ENCODE peak calls at places on chromosomes 5 and 9, in nine cellular contexts. E, K, U, O, R, D, X, H and W are unnamed samples.

GRCh38 chr5:53965459-53965858 is 344.9 kb downstream of the ARL15 start:
- DNase-seq in H (no peak), E (no peak), D (no peak), R (no peak), K (no peak), X (no peak), O (no peak), U (no peak), W (no peak)

GRCh38 chr5:136506131-136506530 is 140.8 kb upstream of the TRPC7 start:
- DNase-seq in D (no peak), U (no peak), O (peak), X (no peak), K (no peak), H (no peak), E (no peak), R (no peak), W (no peak)

GRCh38 chr5:56638061-56638621 is 177.2 kb upstream of the MAP3K1 start:
- DNase-seq in O (no peak), R (no peak), U (no peak), D (no peak), H (no peak), E (no peak), X (no peak), K (no peak), W (no peak)

GRCh38 chr5:74042559-74043357 is 416.8 kb downstream of the ARHGEF28 start:
- DNase-seq in H (no peak), E (peak), D (no peak), X (peak), K (peak), R (no peak), O (peak), U (no peak), W (no peak)

GRCh38 chr5:77086611-77087483 is at the start of gene ZBED3:
- DNase-seq in H (peak), R (peak), X (peak), D (peak), E (peak), O (peak), U (peak), K (peak), W (no peak)

GRCh38 chr9:86287013-86287412 is 4.7 kb upstream of the ISCA1 start:
- DNase-seq in K (no peak), R (no peak), X (peak), H (no peak), U (no peak), E (peak), D (peak), O (peak), W (peak)

GRCh38 chr9:136045595-136046554 is 49.2 kb downstream of the NACC2 start:
- DNase-seq in H (no peak), X (no peak), D (no peak), E (no peak), O (no peak), K (no peak), U (peak), R (no peak), W (no peak)

GRCh38 chr9:34651876-34652602 is at the start of gene IL11RA:
- DNase-seq in D (no peak), O (peak), H (peak), U (peak), X (peak), K (peak), E (peak), R (peak), W (peak)

GRCh38 chr5:10310073-10310779 is 2.5 kb upstream of the CMBL start:
- DNase-seq in R (no peak), K (no peak), O (peak), D (peak), H (no peak), X (peak), E (peak), U (peak), W (no peak)

GRCh38 chr5:141560725-141561483 is 57.9 kb downstream of the DIAPH1 start:
- DNase-seq in U (peak), H (no peak), K (peak), X (peak), E (peak), R (peak), D (peak), O (peak), W (peak)

GRCh38 chr9:81717747-81718077 is 28.4 kb upstream of the TLE1 start:
- DNase-seq in O (no peak), E (no peak), R (no peak), D (no peak), U (no peak), X (no peak), H (no peak), K (no peak), W (no peak)

GRCh38 chr5:140344683-140345423 is 1.6 kb downstream of the HBEGF start:
- DNase-seq in X (peak), U (no peak), E (no peak), K (no peak), R (no peak), O (peak), H (peak), D (no peak), W (peak)

GRCh38 chr5:122458278-122458872 is 146.3 kb downstream of the SNCAIP start:
- DNase-seq in H (no peak), R (no peak), D (no peak), O (no peak), E (peak), U (no peak), X (peak), K (no peak), W (peak)

GRCh38 chr5:140672455-140673186 is 755 bp downstream of the DND1 start:
- DNase-seq in U (no peak), R (no peak), K (no peak), D (no peak), H (no peak), X (no peak), O (peak), E (no peak), W (peak)

GRCh38 chr9:82604947-82605656 is 457.8 kb downstream of the RASEF start:
- DNase-seq in K (no peak), E (no peak), R (no peak), D (no peak), U (peak), O (no peak), X (no peak), H (no peak), W (no peak)

GRCh38 chr9:105557804-105558610 is at the start of gene FKTN:
- DNase-seq in D (peak), E (peak), R (peak), U (peak), X (peak), H (peak), O (peak), K (peak), W (peak)

GRCh38 chr5:155480731-155481131 is 467.2 kb downstream of the KIF4B start:
- DNase-seq in R (no peak), H (no peak), K (no peak), D (no peak), O (no peak), U (no peak), E (no peak), X (no peak), W (no peak)

GRCh38 chr5:138653502-138653901 is 78.3 kb upstream of the HSPA9 start:
- DNase-seq in E (peak), O (no peak), H (peak), D (no peak), X (no peak), R (no peak), K (no peak), U (no peak), W (no peak)

GRCh38 chr9:93656426-93657222 is 80.2 kb downstream of the PHF2 start:
- DNase-seq in U (peak), R (peak), X (no peak), D (no peak), K (no peak), O (no peak), H (no peak), E (no peak), W (no peak)

GRCh38 chr9:114899461-114899860 is 30.9 kb downstream of the TNFSF8 start:
- DNase-seq in H (no peak), K (no peak), D (no peak), R (no peak), X (no peak), U (no peak), O (no peak), E (no peak), W (no peak)

GRCh38 chr9:133700861-133701320 is 37.3 kb downstream of the SARDH start:
- DNase-seq in H (no peak), K (no peak), X (no peak), E (no peak), U (no peak), O (no peak), R (no peak), D (no peak), W (no peak)

GRCh38 chr5:1950708-1951103 is 68.0 kb upstream of the IRX4 start:
- DNase-seq in O (no peak), H (no peak), R (no peak), D (no peak), K (no peak), U (no peak), E (peak), X (no peak), W (no peak)

GRCh38 chr5:73417307-73418035 is 31.1 kb downstream of the FOXD1 start:
- DNase-seq in O (no peak), K (no peak), R (no peak), X (no peak), E (no peak), D (no peak), U (no peak), H (no peak), W (no peak)

GRCh38 chr5:176174345-176175025 is 63.7 kb upstream of the SIMC1 start:
- DNase-seq in D (no peak), H (no peak), O (no peak), E (no peak), U (no peak), K (no peak), X (no peak), R (no peak), W (no peak)

GRCh38 chr9:117945286-117945685 is 241.1 kb downstream of the TLR4 start:
- DNase-seq in U (no peak), H (no peak), X (no peak), D (no peak), R (no peak), K (no peak), O (no peak), E (no peak), W (no peak)

GRCh38 chr5:142412581-142412980 is 87.8 kb upstream of the SPRY4 start:
- DNase-seq in H (no peak), D (no peak), R (no peak), X (no peak), U (no peak), K (no peak), E (no peak), O (no peak), W (no peak)

GRCh38 chr9:91273853-91274552 is 87.7 kb downstream of the AUH start:
- DNase-seq in O (no peak), H (no peak), U (no peak), K (no peak), E (peak), D (peak), X (no peak), R (no peak), W (peak)

GRCh38 chr5:40669606-40670005 is 10.1 kb upstream of the PTGER4 start:
- DNase-seq in O (no peak), H (no peak), X (no peak), E (no peak), K (no peak), U (no peak), R (no peak), D (no peak), W (no peak)

GRCh38 chr5:151581841-151582583 is 9.1 kb downstream of the FAT2 start:
- DNase-seq in D (no peak), X (no peak), U (no peak), H (no peak), E (no peak), K (no peak), R (no peak), O (peak), W (no peak)

GRCh38 chr5:124599048-124599973 is 147.1 kb downstream of the ZNF608 start:
- DNase-seq in D (peak), K (no peak), O (peak), R (no peak), U (peak), X (no peak), E (peak), H (no peak), W (no peak)

GRCh38 chr9:16806674-16807073 is 63.8 kb downstream of the BNC2 start:
- DNase-seq in H (no peak), R (no peak), U (no peak), O (no peak), E (no peak), K (no peak), X (no peak), D (no peak), W (no peak)

GRCh38 chr5:6757414-6757969 is 44.3 kb downstream of the TENT4A start:
- DNase-seq in D (no peak), X (no peak), K (no peak), R (no peak), U (no peak), O (no peak), E (no peak), H (no peak), W (no peak)

GRCh38 chr5:39370555-39371366 is 6.5 kb upstream of the C9 start:
- DNase-seq in O (no peak), D (no peak), K (no peak), H (no peak), E (no peak), X (no peak), R (no peak), U (peak), W (no peak)

GRCh38 chr5:175235251-175235963 is 208.6 kb downstream of the DRD1 start:
- DNase-seq in O (peak), E (no peak), K (no peak), R (no peak), X (no peak), H (no peak), D (no peak), U (no peak), W (no peak)

GRCh38 chr9:87035868-87036267 is 88.6 kb upstream of the GAS1 start:
- DNase-seq in K (no peak), X (no peak), E (no peak), D (no peak), U (no peak), R (no peak), H (no peak), O (no peak), W (no peak)

GRCh38 chr5:168822745-168823281 is 243.6 kb upstream of the PANK3 start:
- DNase-seq in D (no peak), H (no peak), X (no peak), K (no peak), E (peak), O (no peak), R (no peak), U (no peak), W (no peak)

GRCh38 chr9:34996181-34996904 is 6.8 kb downstream of the DNAJB5 start:
- DNase-seq in U (no peak), K (no peak), D (no peak), R (no peak), O (no peak), H (no peak), X (no peak), E (no peak), W (peak)

GRCh38 chr5:15932066-15932465 is 247.5 kb downstream of the MARCHF11 start:
- DNase-seq in O (no peak), E (no peak), X (no peak), D (no peak), H (no peak), K (no peak), R (no peak), U (no peak), W (no peak)